ENCODE peak calls at places on chromosomes 16 and 17, in eight cellular contexts. One of them, this sample, is unnamed.

GRCh38 chr17:1724869-1725641 is 551 bp downstream of the WDR81 start:
- DNase-seq in foreskin fibroblast: no peak
- DNase-seq in AG10803: no peak
- DNase-seq in hepatic stellate cell: peak
- DNase-seq in activated naive CD4-positive, alpha-beta T cell: no peak
- DNase-seq in T-helper 1 cell: no peak
- DNase-seq in HEK293T: peak
- DNase-seq in NCI-H510A: no peak
- DNase-seq in this sample: no peak

GRCh38 chr16:84442416-84443145 is 61.9 kb downstream of the MEAK7 start:
- DNase-seq in foreskin fibroblast: no peak
- DNase-seq in T-helper 1 cell: no peak
- DNase-seq in AG10803: no peak
- DNase-seq in hepatic stellate cell: no peak
- DNase-seq in HEK293T: no peak
- DNase-seq in NCI-H510A: no peak
- DNase-seq in activated naive CD4-positive, alpha-beta T cell: no peak
- DNase-seq in this sample: no peak

GRCh38 chr16:4949986-4950385 is 8.1 kb upstream of the SEC14L5 start:
- DNase-seq in foreskin fibroblast: no peak
- DNase-seq in HEK293T: no peak
- DNase-seq in NCI-H510A: no peak
- DNase-seq in AG10803: no peak
- DNase-seq in hepatic stellate cell: no peak
- DNase-seq in T-helper 1 cell: no peak
- DNase-seq in activated naive CD4-positive, alpha-beta T cell: no peak
- DNase-seq in this sample: no peak

GRCh38 chr17:64188088-64188487 is 58.1 kb upstream of the ERN1 start:
- DNase-seq in hepatic stellate cell: no peak
- DNase-seq in AG10803: no peak
- DNase-seq in foreskin fibroblast: no peak
- DNase-seq in NCI-H510A: no peak
- DNase-seq in activated naive CD4-positive, alpha-beta T cell: no peak
- DNase-seq in T-helper 1 cell: no peak
- DNase-seq in HEK293T: no peak
- DNase-seq in this sample: no peak

GRCh38 chr16:64250866-64251265 is 871.0 kb downstream of the CDH11 start:
- DNase-seq in HEK293T: no peak
- DNase-seq in T-helper 1 cell: no peak
- DNase-seq in AG10803: peak
- DNase-seq in NCI-H510A: no peak
- DNase-seq in hepatic stellate cell: peak
- DNase-seq in activated naive CD4-positive, alpha-beta T cell: no peak
- DNase-seq in foreskin fibroblast: no peak
- DNase-seq in this sample: peak

GRCh38 chr17:78359216-78359935 is 501 bp downstream of the SOCS3 start:
- DNase-seq in activated naive CD4-positive, alpha-beta T cell: peak
- DNase-seq in HEK293T: no peak
- DNase-seq in T-helper 1 cell: no peak
- DNase-seq in NCI-H510A: no peak
- DNase-seq in AG10803: no peak
- DNase-seq in foreskin fibroblast: no peak
- DNase-seq in hepatic stellate cell: peak
- DNase-seq in this sample: peak

GRCh38 chr16:70694517-70695218 is 8.8 kb upstream of the MTSS2 start:
- DNase-seq in HEK293T: no peak
- DNase-seq in foreskin fibroblast: no peak
- DNase-seq in hepatic stellate cell: no peak
- DNase-seq in AG10803: no peak
- DNase-seq in activated naive CD4-positive, alpha-beta T cell: no peak
- DNase-seq in T-helper 1 cell: no peak
- DNase-seq in NCI-H510A: no peak
- DNase-seq in this sample: no peak

GRCh38 chr17:8176998-8177731 is 985 bp upstream of the TMEM107 start:
- DNase-seq in hepatic stellate cell: no peak
- DNase-seq in foreskin fibroblast: no peak
- DNase-seq in activated naive CD4-positive, alpha-beta T cell: no peak
- DNase-seq in NCI-H510A: no peak
- DNase-seq in AG10803: no peak
- DNase-seq in T-helper 1 cell: no peak
- DNase-seq in HEK293T: no peak
- DNase-seq in this sample: no peak

GRCh38 chr17:40886090-40886489 is 1.0 kb upstream of the KRT20 start:
- DNase-seq in AG10803: peak
- DNase-seq in NCI-H510A: no peak
- DNase-seq in hepatic stellate cell: no peak
- DNase-seq in foreskin fibroblast: no peak
- DNase-seq in activated naive CD4-positive, alpha-beta T cell: no peak
- DNase-seq in T-helper 1 cell: no peak
- DNase-seq in HEK293T: no peak
- DNase-seq in this sample: peak

GRCh38 chr16:79390481-79391051 is 210.0 kb downstream of the MAF start:
- DNase-seq in hepatic stellate cell: no peak
- DNase-seq in activated naive CD4-positive, alpha-beta T cell: no peak
- DNase-seq in T-helper 1 cell: no peak
- DNase-seq in NCI-H510A: no peak
- DNase-seq in AG10803: no peak
- DNase-seq in HEK293T: no peak
- DNase-seq in foreskin fibroblast: no peak
- DNase-seq in this sample: no peak

GRCh38 chr16:86018487-86018886 is 119.5 kb downstream of the IRF8 start:
- DNase-seq in NCI-H510A: no peak
- DNase-seq in hepatic stellate cell: peak
- DNase-seq in foreskin fibroblast: no peak
- DNase-seq in AG10803: no peak
- DNase-seq in activated naive CD4-positive, alpha-beta T cell: no peak
- DNase-seq in HEK293T: no peak
- DNase-seq in T-helper 1 cell: no peak
- DNase-seq in this sample: no peak